ENCODE peak calls at places on chromosomes 2 and 18, in eight cellular contexts. D is NCI-H146; F is AG08395; K is NCI-H1417; N is activated T-helper 1 cell treated with anti-CD3 and anti-CD28 coated beads, Interleukin-2, amount 50 U/mL, for 16 hours; B is activated T-cell treated with anti-CD3 and anti-CD28 coated beads, Interleukin-2, amount 50 U/mL, for 48 hours; C is NCI-H1092 treated with DMSO at 0.1 percent for 48 hours; H is RWPE2. Z is an unnamed sample.

GRCh38 chr2:10135296-10136089 is 13.0 kb downstream of the RRM2 start:
- DNase-seq in F (peak), D (peak), B (no peak), K (peak), H (no peak), C (no peak), N (no peak), Z (no peak)

GRCh38 chr2:130884013-130884412 is 47.3 kb downstream of the ARHGEF4 start:
- DNase-seq in F (no peak), K (no peak), D (no peak), H (no peak), C (no peak), B (no peak), N (no peak), Z (no peak)

GRCh38 chr2:231621051-231621879 is 28.6 kb downstream of the TEX44 start:
- DNase-seq in F (peak), B (no peak), N (no peak), D (peak), K (no peak), C (peak), H (no peak), Z (peak)

GRCh38 chr2:208062113-208062512 is 36.8 kb upstream of the PLEKHM3 start:
- DNase-seq in K (peak), N (no peak), B (no peak), D (no peak), C (no peak), H (no peak), F (no peak), Z (peak)

GRCh38 chr2:20151116-20151571 is 73.8 kb downstream of the SDC1 start:
- DNase-seq in F (no peak), H (no peak), K (no peak), D (no peak), N (no peak), C (no peak), B (no peak), Z (no peak)

GRCh38 chr2:230905448-230906430 is 19.3 kb downstream of the GPR55 start:
- DNase-seq in K (peak), D (no peak), H (no peak), B (peak), N (peak), F (no peak), C (no peak), Z (no peak)

GRCh38 chr18:6747646-6748045 is 18.1 kb downstream of the ARHGAP28 start:
- DNase-seq in F (peak), D (no peak), C (no peak), B (no peak), K (no peak), N (no peak), H (no peak), Z (no peak)

GRCh38 chr2:153101187-153101586 is 377.4 kb downstream of the RPRM start:
- DNase-seq in N (no peak), B (no peak), C (no peak), F (no peak), H (no peak), K (no peak), D (no peak), Z (no peak)

GRCh38 chr2:200810967-200811335 is 759 bp upstream of the BZW1 start:
- DNase-seq in N (no peak), C (no peak), D (no peak), H (no peak), K (no peak), B (no peak), F (no peak), Z (no peak)

GRCh38 chr2:190986221-190986953 is 27.6 kb downstream of the STAT1 start:
- DNase-seq in F (no peak), B (no peak), H (no peak), C (no peak), D (peak), N (no peak), K (peak), Z (peak)

GRCh38 chr2:38377501-38378258 is 607 bp upstream of the ATL2 start:
- DNase-seq in C (peak), K (peak), F (peak), D (peak), B (no peak), N (no peak), H (no peak), Z (peak)

GRCh38 chr18:56191334-56191733 is 447.1 kb downstream of the TXNL1 start:
- DNase-seq in K (no peak), B (no peak), C (no peak), H (no peak), D (no peak), F (no peak), N (no peak), Z (no peak)

GRCh38 chr2:234240917-234241316 is 190.4 kb downstream of the SPP2 start:
- DNase-seq in D (no peak), N (no peak), K (no peak), F (peak), C (no peak), B (no peak), H (no peak), Z (no peak)

GRCh38 chr18:9726175-9726574 is 18.1 kb downstream of the RAB31 start:
- DNase-seq in B (no peak), H (no peak), D (no peak), K (no peak), C (no peak), N (no peak), F (no peak), Z (no peak)

GRCh38 chr2:135664623-135665068 is 77.0 kb upstream of the UBXN4 start:
- DNase-seq in B (no peak), H (no peak), C (no peak), D (no peak), K (no peak), N (no peak), F (peak), Z (no peak)

GRCh38 chr2:108260773-108261172 is 21.0 kb downstream of the SULT1C3 start:
- DNase-seq in C (no peak), F (no peak), K (no peak), N (no peak), H (no peak), D (no peak), B (no peak), Z (no peak)

GRCh38 chr2:240252191-240252871 is 111.9 kb upstream of the OTOS start:
- DNase-seq in C (no peak), F (no peak), D (no peak), N (no peak), H (peak), B (no peak), K (no peak), Z (no peak)

GRCh38 chr18:13878858-13879257 is 36.5 kb downstream of the MC2R start:
- DNase-seq in C (no peak), K (no peak), H (no peak), N (no peak), F (no peak), D (peak), B (no peak), Z (no peak)

GRCh38 chr18:39958876-39959275 is 1996.2 kb upstream of the PIK3C3 start:
- DNase-seq in C (no peak), H (no peak), N (no peak), D (no peak), K (no peak), F (no peak), B (no peak), Z (no peak)

GRCh38 chr18:35458677-35459441 is 38.9 kb downstream of the INO80C start:
- DNase-seq in C (no peak), N (no peak), B (no peak), F (peak), D (peak), H (no peak), K (no peak), Z (no peak)

GRCh38 chr2:47174731-47175361 is 19.7 kb upstream of the STPG4 start:
- DNase-seq in H (peak), C (no peak), D (peak), F (peak), N (no peak), B (no peak), K (peak), Z (peak)

GRCh38 chr18:73717570-73717969 is 430.1 kb downstream of the FBXO15 start:
- DNase-seq in C (no peak), N (no peak), B (no peak), F (no peak), K (no peak), D (no peak), H (no peak), Z (no peak)

GRCh38 chr2:38648107-38648761 is 17.7 kb upstream of the GALM start:
- DNase-seq in D (no peak), C (no peak), N (no peak), F (no peak), K (no peak), B (no peak), H (no peak), Z (no peak)

GRCh38 chr2:157897106-157897971 is 21.2 kb upstream of the ACVR1 start:
- DNase-seq in K (no peak), F (no peak), B (peak), D (no peak), N (no peak), H (no peak), C (no peak), Z (no peak)

GRCh38 chr18:30613467-30613801 is 429.1 kb downstream of the DSC3 start:
- DNase-seq in D (no peak), H (no peak), C (no peak), B (no peak), K (no peak), F (no peak), N (no peak), Z (no peak)

GRCh38 chr2:222049946-222050345 is 248.9 kb downstream of the PAX3 start:
- DNase-seq in K (no peak), F (no peak), H (no peak), D (no peak), N (no peak), C (no peak), B (no peak), Z (no peak)

GRCh38 chr2:204860249-204860648 is 315.0 kb downstream of the PARD3B start:
- DNase-seq in H (no peak), D (no peak), B (no peak), F (no peak), C (no peak), N (no peak), K (no peak), Z (no peak)

GRCh38 chr2:159960413-159960812 is 102.0 kb downstream of the PLA2R1 start:
- DNase-seq in B (no peak), D (no peak), C (peak), H (no peak), F (peak), K (no peak), N (no peak), Z (no peak)

GRCh38 chr2:231970461-231970860 is 8.9 kb downstream of the DIS3L2 start:
- DNase-seq in N (no peak), B (no peak), K (no peak), H (no peak), F (no peak), D (no peak), C (no peak), Z (no peak)